ENCODE peak calls at places on chromosomes 1 and 21, in nine cellular contexts. L, Y, X, F, I, C, H, M and G are unnamed samples.

GRCh38 chr1:22257286-22258275 is 114.7 kb upstream of the WNT4 start:
- DNase-seq in L (no peak), Y (no peak), X (no peak), F (peak), I (peak), C (no peak), H (no peak), M (no peak), G (no peak)

GRCh38 chr1:78143152-78143551 is 97.4 kb downstream of the GIPC2 start:
- DNase-seq in L (no peak), Y (no peak), X (no peak), F (no peak), I (no peak), C (no peak), H (peak), M (no peak), G (no peak)

GRCh38 chr1:9183898-9184297 is 50.7 kb upstream of the H6PD start:
- DNase-seq in L (no peak), Y (no peak), X (no peak), F (peak), I (no peak), C (no peak), H (no peak), M (no peak), G (no peak)

GRCh38 chr1:2835650-2836159 is 34.2 kb upstream of the TTC34 start:
- DNase-seq in L (no peak), Y (no peak), X (no peak), F (no peak), I (no peak), C (no peak), H (no peak), M (no peak), G (no peak)

GRCh38 chr1:83964153-83964552 is 34.8 kb downstream of the TTLL7 start:
- DNase-seq in L (no peak), Y (no peak), X (no peak), F (no peak), I (no peak), C (no peak), H (no peak), M (no peak), G (no peak)

GRCh38 chr1:218304281-218305039 is 19.4 kb downstream of the RRP15 start:
- DNase-seq in L (no peak), Y (no peak), X (no peak), F (no peak), I (no peak), C (no peak), H (no peak), M (no peak), G (peak)

GRCh38 chr1:46466477-46467182 is 23.0 kb upstream of the DMBX1 start:
- DNase-seq in L (no peak), Y (peak), X (peak), F (peak), I (peak), C (peak), H (peak), M (no peak), G (peak)

GRCh38 chr1:182488803-182489202 is 38.9 kb downstream of the RGSL1 start:
- DNase-seq in L (no peak), Y (no peak), X (no peak), F (no peak), I (no peak), C (no peak), H (no peak), M (no peak), G (no peak)

GRCh38 chr1:22689505-22689904 is 21.1 kb upstream of the EPHB2 start:
- DNase-seq in L (no peak), Y (no peak), X (peak), F (no peak), I (no peak), C (no peak), H (no peak), M (no peak), G (no peak)

GRCh38 chr1:58982259-58982998 is 198.6 kb upstream of the JUN start:
- DNase-seq in L (no peak), Y (no peak), X (peak), F (peak), I (no peak), C (no peak), H (no peak), M (no peak), G (peak)

GRCh38 chr1:18913065-18913502 is 10.7 kb upstream of the ALDH4A1 start:
- DNase-seq in L (peak), Y (peak), X (peak), F (peak), I (peak), C (peak), H (peak), M (peak), G (peak)

GRCh38 chr1:152397474-152397873 is 16.6 kb downstream of the CRNN start:
- DNase-seq in L (no peak), Y (no peak), X (no peak), F (no peak), I (no peak), C (no peak), H (no peak), M (no peak), G (no peak)

GRCh38 chr1:237717121-237717520 is 173.6 kb downstream of the ZP4 start:
- DNase-seq in L (no peak), Y (no peak), X (no peak), F (no peak), I (no peak), C (no peak), H (peak), M (no peak), G (no peak)

GRCh38 chr1:64038119-64038518 is 165.3 kb upstream of the UBE2U start:
- DNase-seq in L (no peak), Y (no peak), X (no peak), F (no peak), I (no peak), C (no peak), H (no peak), M (no peak), G (no peak)

GRCh38 chr1:34002810-34003209 is 138.9 kb downstream of the HMGB4 start:
- DNase-seq in L (no peak), Y (no peak), X (no peak), F (peak), I (no peak), C (no peak), H (no peak), M (no peak), G (no peak)

GRCh38 chr21:17828223-17828622 is 9.1 kb upstream of the C21orf91 start:
- DNase-seq in L (no peak), Y (no peak), X (no peak), F (no peak), I (no peak), C (no peak), H (no peak), M (no peak), G (no peak)

GRCh38 chr1:21829294-21829693 is 17.2 kb downstream of the LDLRAD2 start:
- DNase-seq in L (no peak), Y (no peak), X (no peak), F (no peak), I (no peak), C (no peak), H (no peak), M (no peak), G (no peak)

GRCh38 chr1:9073148-9073547 is 3.7 kb upstream of the SLC2A5 start:
- DNase-seq in L (no peak), Y (no peak), X (no peak), F (no peak), I (no peak), C (no peak), H (no peak), M (no peak), G (no peak)

GRCh38 chr1:31013187-31013864 is 52.2 kb downstream of the PUM1 start:
- DNase-seq in L (no peak), Y (no peak), X (peak), F (no peak), I (no peak), C (no peak), H (peak), M (no peak), G (no peak)

GRCh38 chr21:20645344-20645743 is 352.9 kb upstream of the NCAM2 start:
- DNase-seq in L (no peak), Y (no peak), X (no peak), F (no peak), I (no peak), C (no peak), H (no peak), M (no peak), G (no peak)

GRCh38 chr1:10173582-10173981 is 36.8 kb upstream of the KIF1B start:
- DNase-seq in L (no peak), Y (no peak), X (no peak), F (peak), I (no peak), C (no peak), H (no peak), M (no peak), G (no peak)

GRCh38 chr1:147273409-147274307 is 31.2 kb downstream of the CHD1L start:
- DNase-seq in L (no peak), Y (no peak), X (peak), F (peak), I (peak), C (peak), H (peak), M (no peak), G (no peak)